ENCODE peak calls at places on chromosome 18, in nine cellular contexts. One of them, this sample, is unnamed.

GRCh38 chr18:33863912-33864311 is 285.9 kb downstream of the ASXL3 start:
- DNase-seq in stomach: no peak
- DNase-seq in skeletal muscle cell: no peak
- DNase-seq in T-helper 2 cell: no peak
- DNase-seq in AG20443: no peak
- DNase-seq in epithelial cell of esophagus: no peak
- DNase-seq in fibroblast of the conjunctiva: no peak
- DNase-seq in stimulated activated CD4-positive, alpha-beta T cell treated with anti-CD3 and anti-CD28 coated beads, Interleukin-2, amount 100 ng/mL, for 24 hours: no peak
- DNase-seq in MV-4-11: no peak
- DNase-seq in this sample: no peak

GRCh38 chr18:78709271-78709809 is 270.3 kb upstream of the SALL3 start:
- DNase-seq in fibroblast of the conjunctiva: no peak
- DNase-seq in T-helper 2 cell: no peak
- DNase-seq in stimulated activated CD4-positive, alpha-beta T cell treated with anti-CD3 and anti-CD28 coated beads, Interleukin-2, amount 100 ng/mL, for 24 hours: no peak
- DNase-seq in skeletal muscle cell: no peak
- DNase-seq in MV-4-11: no peak
- DNase-seq in AG20443: no peak
- DNase-seq in stomach: no peak
- DNase-seq in epithelial cell of esophagus: no peak
- DNase-seq in this sample: no peak

GRCh38 chr18:50492061-50492460 is 67.8 kb upstream of the MAPK4 start:
- DNase-seq in stimulated activated CD4-positive, alpha-beta T cell treated with anti-CD3 and anti-CD28 coated beads, Interleukin-2, amount 100 ng/mL, for 24 hours: no peak
- DNase-seq in epithelial cell of esophagus: no peak
- DNase-seq in skeletal muscle cell: no peak
- DNase-seq in AG20443: no peak
- DNase-seq in MV-4-11: no peak
- DNase-seq in stomach: no peak
- DNase-seq in fibroblast of the conjunctiva: no peak
- DNase-seq in T-helper 2 cell: no peak
- DNase-seq in this sample: no peak

GRCh38 chr18:74283255-74283554 is 8.6 kb downstream of the CYB5A start:
- DNase-seq in AG20443: no peak
- DNase-seq in MV-4-11: no peak
- DNase-seq in skeletal muscle cell: no peak
- DNase-seq in stimulated activated CD4-positive, alpha-beta T cell treated with anti-CD3 and anti-CD28 coated beads, Interleukin-2, amount 100 ng/mL, for 24 hours: no peak
- DNase-seq in fibroblast of the conjunctiva: no peak
- DNase-seq in epithelial cell of esophagus: peak
- DNase-seq in stomach: no peak
- DNase-seq in T-helper 2 cell: peak
- DNase-seq in this sample: no peak

GRCh38 chr18:73274812-73275621 is 407.2 kb upstream of the NETO1 start:
- DNase-seq in skeletal muscle cell: no peak
- DNase-seq in epithelial cell of esophagus: no peak
- DNase-seq in fibroblast of the conjunctiva: no peak
- DNase-seq in T-helper 2 cell: no peak
- DNase-seq in AG20443: no peak
- DNase-seq in stomach: no peak
- DNase-seq in MV-4-11: no peak
- DNase-seq in stimulated activated CD4-positive, alpha-beta T cell treated with anti-CD3 and anti-CD28 coated beads, Interleukin-2, amount 100 ng/mL, for 24 hours: no peak
- DNase-seq in this sample: no peak

GRCh38 chr18:26551217-26551708 is 2.9 kb upstream of the KCTD1 start:
- DNase-seq in skeletal muscle cell: no peak
- DNase-seq in fibroblast of the conjunctiva: no peak
- DNase-seq in stimulated activated CD4-positive, alpha-beta T cell treated with anti-CD3 and anti-CD28 coated beads, Interleukin-2, amount 100 ng/mL, for 24 hours: no peak
- DNase-seq in MV-4-11: no peak
- DNase-seq in stomach: no peak
- DNase-seq in epithelial cell of esophagus: peak
- DNase-seq in T-helper 2 cell: no peak
- DNase-seq in AG20443: no peak
- DNase-seq in this sample: no peak

GRCh38 chr18:79911009-79911870 is 40.2 kb downstream of the SLC66A2 start:
- DNase-seq in AG20443: no peak
- DNase-seq in T-helper 2 cell: no peak
- DNase-seq in skeletal muscle cell: no peak
- DNase-seq in fibroblast of the conjunctiva: no peak
- DNase-seq in stimulated activated CD4-positive, alpha-beta T cell treated with anti-CD3 and anti-CD28 coated beads, Interleukin-2, amount 100 ng/mL, for 24 hours: no peak
- DNase-seq in stomach: no peak
- DNase-seq in MV-4-11: no peak
- DNase-seq in epithelial cell of esophagus: no peak
- DNase-seq in this sample: no peak

GRCh38 chr18:448116-448515 is 52.4 kb downstream of the COLEC12 start:
- DNase-seq in stomach: no peak
- DNase-seq in stimulated activated CD4-positive, alpha-beta T cell treated with anti-CD3 and anti-CD28 coated beads, Interleukin-2, amount 100 ng/mL, for 24 hours: no peak
- DNase-seq in T-helper 2 cell: no peak
- DNase-seq in fibroblast of the conjunctiva: no peak
- DNase-seq in skeletal muscle cell: no peak
- DNase-seq in MV-4-11: no peak
- DNase-seq in epithelial cell of esophagus: no peak
- DNase-seq in AG20443: no peak
- DNase-seq in this sample: no peak